ENCODE peak calls at places on chromosome 4, in five cellular contexts. Q is prostate gland, A is heart right ventricle, Z is tibial artery, L is cardiac muscle cell. S is an unnamed sample.

GRCh38 chr4:4791299-4791798 is 68.1 kb upstream of the MSX1 start:
- DNase-seq in Q (no peak), A (no peak), Z (no peak), L (no peak), S (no peak)

GRCh38 chr4:153245775-153246174 is 41.5 kb downstream of the TRIM2 start:
- DNase-seq in Q (no peak), A (no peak), Z (no peak), L (no peak), S (no peak)

GRCh38 chr4:71415491-71415890 is 76.7 kb downstream of the SLC4A4 start:
- DNase-seq in Q (no peak), A (no peak), Z (no peak), L (no peak), S (no peak)

GRCh38 chr4:3498407-3498806 is 33.8 kb downstream of the LRPAP1 start:
- DNase-seq in Q (no peak), A (no peak), Z (no peak), L (no peak), S (no peak)

GRCh38 chr4:175739612-175740011 is 72.5 kb downstream of the GPM6A start:
- DNase-seq in Q (no peak), A (no peak), Z (no peak), L (no peak), S (no peak)

GRCh38 chr4:63922146-63922545 is 487.1 kb downstream of the TECRL start:
- DNase-seq in Q (no peak), A (no peak), Z (no peak), L (no peak), S (no peak)

GRCh38 chr4:14528921-14529320 is 473.4 kb upstream of the CPEB2 start:
- DNase-seq in Q (no peak), A (no peak), Z (no peak), L (no peak), S (no peak)

GRCh38 chr4:122992111-122992510 is 69.7 kb upstream of the NUDT6 start:
- DNase-seq in Q (no peak), A (no peak), Z (no peak), L (no peak), S (no peak)

GRCh38 chr4:99946346-99947189 is at the start of gene DNAJB14:
- DNase-seq in Q (peak; percentile 64), A (peak; percentile 79), Z (peak; percentile 70), L (peak; percentile 82), S (peak; percentile 87)

GRCh38 chr4:82775243-82775642 is 23.4 kb downstream of the SCD5 start:
- DNase-seq in Q (no peak), A (no peak), Z (no peak), L (no peak), S (no peak)

GRCh38 chr4:186170966-186171365 is 20.4 kb upstream of the CYP4V2 start:
- DNase-seq in Q (no peak), A (no peak), Z (no peak), L (no peak), S (no peak)

GRCh38 chr4:156992943-156993342 is 21.3 kb upstream of the PDGFC start:
- DNase-seq in Q (no peak), A (no peak), Z (no peak), L (no peak), S (no peak)

GRCh38 chr4:169912996-169913395 is 113.2 kb downstream of the MFAP3L start:
- DNase-seq in Q (no peak), A (no peak), Z (no peak), L (no peak), S (no peak)

GRCh38 chr4:31295081-31295480 is 574.9 kb downstream of the PCDH7 start:
- DNase-seq in Q (no peak), A (no peak), Z (no peak), L (no peak), S (no peak)

GRCh38 chr4:31461425-31461824 is 741.3 kb downstream of the PCDH7 start:
- DNase-seq in Q (no peak), A (no peak), Z (no peak), L (no peak), S (no peak)

GRCh38 chr4:7792616-7793015 is 147.0 kb downstream of the AFAP1 start:
- DNase-seq in Q (no peak), A (no peak), Z (no peak), L (no peak), S (no peak)

DNA sequence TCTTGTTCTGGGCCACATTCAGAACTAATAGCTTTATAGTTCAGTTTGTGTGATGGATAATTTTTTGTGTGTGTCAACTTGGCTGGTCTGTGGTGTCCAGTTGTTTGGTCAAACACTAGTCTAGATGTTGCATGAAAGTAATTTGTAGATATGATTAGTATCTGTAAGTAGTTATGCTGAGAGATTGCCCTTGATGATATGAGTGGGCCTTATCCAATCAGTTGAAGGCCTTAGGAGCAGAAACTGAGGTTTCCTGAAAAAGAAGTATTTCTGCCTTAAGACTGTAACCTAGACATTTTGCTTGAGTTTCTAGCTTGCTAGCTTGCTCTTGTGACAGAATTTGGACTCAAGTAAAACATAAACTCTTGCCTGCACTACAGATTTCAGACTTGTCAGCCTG is 30.4 kb downstream of the STIM2 start:
- DNase-seq in Q (no peak), A (no peak), Z (no peak), L (no peak), S (no peak)
- H3K4me1 ChIP-seq in Q (no peaks in the 10 kb centered on the region), A (peaks cover 4% of the 10 kb centered on the region), Z (no peaks in the 10 kb centered on the region), L (peaks cover 6% of the 10 kb centered on the region), S (peaks cover 23% of the 10 kb centered on the region)

DNA sequence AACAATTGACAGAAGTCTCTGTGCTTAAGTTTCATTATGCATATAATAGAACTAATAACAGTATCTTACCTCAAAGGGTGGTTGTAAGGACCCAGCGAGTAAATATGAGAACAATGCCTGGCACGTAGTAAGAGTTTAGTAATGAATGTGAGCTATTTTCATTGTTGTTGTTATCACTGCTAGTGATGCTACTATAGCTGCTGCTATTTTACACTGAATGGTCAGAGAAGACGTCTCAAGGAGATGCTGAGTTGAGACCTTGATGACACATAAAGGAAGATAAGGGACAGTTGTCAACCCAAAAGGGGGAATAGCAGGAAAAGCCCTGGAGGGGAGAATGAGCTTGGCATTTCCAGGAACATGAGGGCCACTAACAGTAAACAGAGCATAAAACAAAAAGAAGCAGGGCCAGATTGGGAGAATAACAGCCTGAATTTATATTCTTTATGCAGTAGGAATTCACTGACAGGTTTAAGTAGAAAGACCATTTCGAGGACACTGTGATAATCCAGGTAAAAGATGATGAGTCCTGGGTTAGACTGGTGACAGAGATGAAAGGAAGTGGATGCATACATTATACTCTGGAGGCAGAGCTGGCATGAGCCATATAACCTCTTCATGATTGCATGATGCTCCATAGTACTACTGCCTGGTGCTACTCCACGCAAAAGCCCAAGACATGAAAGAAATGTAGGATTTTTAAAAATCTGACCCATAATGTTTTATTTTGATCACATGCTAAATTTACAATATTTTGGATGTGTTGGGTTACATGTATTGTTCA is 23.1 kb downstream of the ATP8A1 start:
- DNase-seq in Q (no peak), A (no peak), Z (no peak), L (no peak), S (no peak)
- H3K4me1 ChIP-seq in Q (no peaks in the 10 kb centered on the region), A (peaks cover 46% of the 10 kb centered on the region), Z (no peaks in the 10 kb centered on the region), L (peaks cover under 1% of the 10 kb centered on the region), S (peaks cover 19% of the 10 kb centered on the region)

GRCh38 chr4:102809190-102809589 is 18.2 kb downstream of the UBE2D3 start:
- DNase-seq in Q (no peak), A (no peak), Z (no peak), L (no peak), S (no peak)
- H3K4me1 ChIP-seq in Q (peaks cover 6% of the 10 kb centered on the region), A (peaks cover 59% of the 10 kb centered on the region), Z (no peaks in the 10 kb centered on the region), L (peaks cover 16% of the 10 kb centered on the region), S (peaks cover 58% of the 10 kb centered on the region)

GRCh38 chr4:81647388-81647787 is 175.7 kb upstream of the RASGEF1B start:
- DNase-seq in Q (no peak), A (no peak), Z (no peak), L (no peak), S (no peak)
- H3K4me1 ChIP-seq in Q (no peaks in the 10 kb centered on the region), A (peaks cover 15% of the 10 kb centered on the region), Z (no peaks in the 10 kb centered on the region), L (no peaks in the 10 kb centered on the region), S (no peaks in the 10 kb centered on the region)

GRCh38 chr4:15897577-15897976 is 41.0 kb downstream of the FGFBP1 start:
- DNase-seq in Q (no peak), A (no peak), Z (no peak), L (no peak), S (no peak)

GRCh38 chr4:15893967-15894366 is 44.6 kb downstream of the FGFBP1 start:
- DNase-seq in Q (no peak), A (no peak), Z (no peak), L (no peak), S (no peak)

GRCh38 chr4:15894923-15895411 is 43.6 kb downstream of the FGFBP1 start:
- DNase-seq in Q (no peak), A (no peak), Z (no peak), L (no peak), S (no peak)

GRCh38 chr4:15894393-15894792 is 44.1 kb downstream of the FGFBP1 start:
- DNase-seq in Q (no peak), A (no peak), Z (no peak), L (no peak), S (no peak)

DNA sequence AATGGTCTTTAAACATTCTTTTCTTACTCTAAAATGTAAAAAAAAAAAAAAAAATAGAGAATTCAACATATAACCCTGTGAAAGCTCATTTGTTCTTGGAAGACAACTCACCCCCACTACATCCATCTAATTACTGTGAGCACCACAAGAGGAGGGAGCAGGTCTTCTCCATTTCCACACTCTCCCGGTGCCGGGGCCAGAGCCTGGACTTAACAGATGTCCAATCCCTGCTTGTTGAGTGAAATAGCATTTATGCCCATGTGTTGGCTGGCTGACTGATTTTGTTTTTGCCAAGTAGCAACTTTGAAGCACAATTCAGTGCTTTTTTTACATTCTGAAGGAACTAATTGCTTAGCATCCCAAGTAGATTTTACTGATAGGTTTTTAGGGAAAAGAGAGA is 43.0 kb downstream of the FGFBP1 start:
- DNase-seq in Q (no peak), A (no peak), Z (no peak), L (no peak), S (no peak)
- H3K4me1 ChIP-seq in Q (no peaks in the 10 kb centered on the region), A (no peaks in the 10 kb centered on the region), Z (no peaks in the 10 kb centered on the region), L (no peaks in the 10 kb centered on the region), S (no peaks in the 10 kb centered on the region)

GRCh38 chr4:147786531-147786930 is 54.6 kb downstream of the ARHGAP10 start:
- DNase-seq in Q (no peak), A (no peak), Z (no peak), L (no peak), S (no peak)
- H3K4me1 ChIP-seq in Q (no peaks in the 10 kb centered on the region), A (peaks cover 69% of the 10 kb centered on the region), Z (no peaks in the 10 kb centered on the region), L (peaks cover 35% of the 10 kb centered on the region), S (peaks cover 42% of the 10 kb centered on the region)

GRCh38 chr4:142354041-142354440 is 492.1 kb downstream of the INPP4B start:
- DNase-seq in Q (no peak), A (no peak), Z (no peak), L (no peak), S (no peak)

GRCh38 chr4:142350886-142351285 is 495.2 kb downstream of the INPP4B start:
- DNase-seq in Q (no peak), A (no peak), Z (no peak), L (no peak), S (no peak)

GRCh38 chr4:142353149-142353738 is 492.9 kb downstream of the INPP4B start:
- DNase-seq in Q (peak; percentile 16), A (peak; percentile 26), Z (no peak), L (peak; percentile 80), S (no peak)

GRCh38 chr4:142352682-142353081 is 493.4 kb downstream of the INPP4B start:
- DNase-seq in Q (no peak), A (no peak), Z (no peak), L (no peak), S (no peak)

DNA sequence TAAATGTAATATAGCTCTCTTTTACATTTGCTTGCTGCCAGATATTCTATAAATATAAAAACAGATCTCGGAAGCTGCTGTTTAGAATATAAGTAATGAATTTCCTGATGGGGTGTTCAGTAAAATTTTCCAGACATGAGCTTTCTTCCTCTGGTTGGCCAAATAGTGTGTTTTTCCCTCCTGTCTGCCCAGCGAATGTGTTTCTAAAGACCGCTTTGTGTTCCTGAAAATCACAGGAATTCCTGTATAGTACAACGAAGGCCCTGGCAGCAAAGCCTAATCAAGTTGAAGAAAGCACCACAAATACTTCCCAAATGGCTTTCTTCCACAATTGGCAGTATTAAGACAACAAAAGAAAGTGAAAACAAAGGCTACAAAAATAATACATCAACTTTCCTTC is 494.1 kb downstream of the INPP4B start:
- DNase-seq in Q (no peak), A (no peak), Z (no peak), L (no peak), S (no peak)
- H3K4me1 ChIP-seq in Q (no peaks in the 10 kb centered on the region), A (peaks cover 81% of the 10 kb centered on the region), Z (no peaks in the 10 kb centered on the region), L (peaks cover 54% of the 10 kb centered on the region), S (peaks cover 55% of the 10 kb centered on the region)

S was measured in lower lobe of right lung.